ENCODE peak calls at places on chromosomes 3 and 15, in four cellular contexts. X is HL-60, M is K562, Y is GM12878. C is an unnamed sample.

GRCh38 chr3:21717272-21717671 is 33.7 kb downstream of the ZNF385D start:
- DNase-seq in X (no peak), M (no peak), Y (no peak), C (no peak)

GRCh38 chr15:52678036-52678467 is 1.1 kb downstream of the ATOSA start:
- DNase-seq in X (no peak), M (peak), Y (no peak), C (no peak)

GRCh38 chr3:139293665-139294023 is 50.2 kb upstream of the MRPS22 start:
- DNase-seq in X (no peak), M (no peak), Y (no peak), C (no peak)

GRCh38 chr15:33086500-33087141 is 107.9 kb downstream of the FMN1 start:
- DNase-seq in X (no peak), M (no peak), Y (peak), C (no peak)

GRCh38 chr3:189635385-189635784 is 4.2 kb downstream of the TP63 start:
- DNase-seq in X (no peak), M (no peak), Y (no peak), C (no peak)

GRCh38 chr15:65368646-65369045 is 9.2 kb downstream of the IGDCC3 start:
- DNase-seq in X (no peak), M (no peak), Y (no peak), C (no peak)

GRCh38 chr3:66604476-66604875 is 103.7 kb upstream of the LRIG1 start:
- DNase-seq in X (no peak), M (no peak), Y (no peak), C (no peak)

GRCh38 chr3:194890086-194890485 is 204.4 kb downstream of the FAM43A start:
- DNase-seq in X (no peak), M (no peak), Y (no peak), C (no peak)

GRCh38 chr3:187264051-187264450 is 27.5 kb downstream of the MASP1 start:
- DNase-seq in X (no peak), M (no peak), Y (no peak), C (no peak)

DNA sequence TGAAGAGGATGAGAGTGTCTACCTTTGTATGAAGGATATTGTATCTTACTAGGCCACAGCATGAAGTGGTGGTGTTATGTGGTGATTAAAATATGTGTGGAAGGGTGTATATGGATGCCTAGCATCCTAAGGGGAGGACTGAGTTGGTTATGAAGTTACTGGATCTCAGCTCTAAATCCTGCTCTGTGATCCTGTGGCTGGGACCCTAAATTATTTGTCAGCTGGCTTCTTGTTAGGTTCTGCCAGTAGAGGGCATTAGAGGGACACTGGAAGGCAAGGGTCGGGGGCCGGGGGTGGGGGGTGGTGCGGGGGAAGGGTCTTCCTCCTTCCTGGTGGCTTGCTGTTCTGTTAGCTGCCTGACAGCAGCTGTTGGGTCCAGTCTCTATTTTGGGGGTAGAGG is 34.9 kb downstream of the MORF4L1 start:
- DNase-seq in X (no peak), M (peak), Y (no peak), C (no peak)
- TF ChIP-seq SPI1 in X (no peak), M (no peak), Y (no peak), C (no peak)

GRCh38 chr3:169627073-169627472 is 36.4 kb downstream of the MECOM start:
- DNase-seq in X (no peak), M (no peak), Y (no peak), C (no peak)
- TF ChIP-seq SPI1 in X (no peak), M (no peak), Y (no peak), C (no peak)

DNA sequence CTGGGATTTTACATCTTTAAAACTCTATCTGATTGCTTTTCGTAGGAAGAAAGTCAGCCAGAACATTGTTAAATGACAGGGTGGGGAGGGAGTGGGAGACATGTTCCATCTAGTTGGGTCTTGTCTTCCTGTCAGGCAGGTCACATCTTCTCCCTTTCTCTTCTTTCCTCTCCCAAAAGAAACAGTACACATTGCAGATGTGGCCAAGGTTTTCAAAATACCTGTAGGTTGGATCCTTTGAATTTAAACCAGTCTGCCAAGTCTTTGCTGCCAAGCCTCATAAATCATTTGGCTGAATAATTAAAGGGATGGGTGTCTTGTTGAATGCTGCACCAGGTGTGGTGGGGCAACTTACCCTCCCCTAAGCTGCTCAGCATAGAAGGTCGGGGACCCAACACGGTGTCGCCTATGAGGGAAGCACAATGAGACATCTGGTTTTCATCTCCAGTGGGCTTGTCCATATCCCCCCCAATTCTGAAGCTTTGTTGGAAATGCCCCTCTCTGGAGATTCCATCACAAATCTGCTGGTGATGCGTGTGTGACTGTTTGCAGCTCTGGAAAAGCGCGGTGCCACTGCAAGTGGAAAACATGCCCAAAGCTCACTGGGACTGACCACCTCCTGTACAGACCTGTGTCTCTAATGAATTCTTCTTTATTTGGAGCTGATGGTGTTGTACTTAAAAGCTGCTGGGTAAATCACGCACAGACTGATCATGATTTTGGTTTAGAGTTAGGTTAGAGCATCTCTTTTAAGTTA is 112.6 kb downstream of the FILIP1L start:
- DNase-seq in X (no peak), M (no peak), Y (no peak), C (no peak)
- TF ChIP-seq SPI1 in X (no peak), M (no peak), Y (no peak), C (no peak)

GRCh38 chr3:197430961-197431910 is 124.5 kb downstream of the BDH1 start:
- DNase-seq in X (no peak), M (no peak), Y (no peak), C (no peak)
- TF ChIP-seq SPI1 in X (no peak), M (no peak), Y (no peak), C (no peak)

DNA sequence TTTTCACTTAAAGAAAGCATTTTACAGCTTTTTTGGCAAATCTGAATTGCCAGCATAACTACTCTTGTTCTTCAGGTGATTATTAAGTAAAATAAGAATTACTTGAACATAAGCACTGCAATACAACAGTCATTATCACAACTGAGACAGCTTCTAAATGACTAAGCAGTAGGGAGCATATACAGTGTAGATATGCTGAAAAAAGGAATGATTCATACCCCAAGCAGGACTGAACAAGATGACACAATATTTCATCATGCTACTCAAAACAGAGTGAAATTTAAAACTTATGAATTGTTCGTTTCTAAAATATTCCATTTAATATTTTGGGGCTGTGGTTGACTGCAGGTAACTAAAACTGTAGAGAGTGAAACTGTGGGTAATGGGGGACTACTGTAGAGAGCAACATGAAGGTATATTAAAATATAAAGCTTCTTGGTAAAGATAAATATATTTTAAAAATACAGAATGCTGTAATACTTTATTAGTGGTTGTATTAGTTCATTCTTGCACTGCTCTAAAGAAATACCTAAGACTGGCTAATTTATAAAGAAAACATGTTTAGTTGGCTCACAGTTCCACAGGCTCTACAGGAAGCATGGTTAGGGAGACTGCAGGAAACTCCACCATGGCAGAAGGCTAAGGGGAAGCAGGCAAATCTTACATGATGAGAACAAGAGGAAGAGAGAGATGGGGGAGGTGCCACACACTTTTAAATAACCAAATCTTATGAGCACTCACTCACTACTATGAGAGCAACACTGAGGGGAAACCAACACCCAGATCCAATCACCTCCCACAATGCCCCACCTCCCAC is 84.8 kb downstream of the DCLK3 start:
- DNase-seq in X (peak), M (no peak), Y (no peak), C (no peak)
- TF ChIP-seq SPI1 in X (no peak), M (no peak), Y (no peak), C (no peak)

GRCh38 chr15:79769933-79770332 is 126.9 kb downstream of the MTHFS start:
- DNase-seq in X (no peak), M (no peak), Y (no peak), C (no peak)

GRCh38 chr15:79769081-79769481 is 127.7 kb downstream of the MTHFS start:
- DNase-seq in X (no peak), M (no peak), Y (no peak), C (no peak)
- TF ChIP-seq SPI1 in X (no peak), M (no peak), Y (no peak), C (no peak)

DNA sequence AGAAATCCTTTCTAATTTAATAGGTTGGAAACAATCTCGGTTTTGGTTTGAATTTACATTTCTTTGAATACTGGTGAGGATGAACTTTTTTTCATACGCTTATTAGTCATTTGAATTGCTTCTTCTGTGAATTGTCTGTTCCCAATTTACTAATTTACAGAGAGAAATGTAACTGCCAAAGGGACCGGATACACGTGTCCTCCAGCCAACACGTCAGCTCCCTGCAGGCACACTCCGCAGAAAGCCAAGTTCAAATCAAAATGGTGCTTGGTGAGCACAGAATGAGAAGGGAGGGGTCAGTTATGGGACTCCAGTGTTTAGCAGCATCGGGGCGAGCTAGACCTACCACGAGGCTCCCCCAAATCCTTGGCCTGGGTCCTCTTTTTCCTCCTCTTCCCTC is 10.8 kb upstream of the TSEN2 start:
- DNase-seq in X (no peak), M (no peak), Y (no peak), C (no peak)
- TF ChIP-seq SPI1 in X (no peak), M (no peak), Y (no peak), C (no peak)

GRCh38 chr3:149251186-149251585 is 29.6 kb upstream of the CP start:
- DNase-seq in X (no peak), M (no peak), Y (no peak), C (no peak)

GRCh38 chr3:149247929-149248691 is 26.5 kb upstream of the CP start:
- DNase-seq in X (no peak), M (no peak), Y (no peak), C (no peak)

GRCh38 chr3:149247025-149247710 is 25.5 kb upstream of the CP start:
- DNase-seq in X (no peak), M (no peak), Y (no peak), C (no peak)

GRCh38 chr3:149252272-149252671 is 30.6 kb upstream of the CP start:
- DNase-seq in X (no peak), M (no peak), Y (no peak), C (no peak)
- TF ChIP-seq SPI1 in X (peak), M (peak), Y (peak), C (peak)

C was measured in GM12891.